ENCODE peak calls at places on chromosomes 13 and 19, in six cellular contexts. T, U, Z, R, Y and N are unnamed samples.

GRCh38 chr19:42306646-42307045 is 4.2 kb upstream of the PAFAH1B3 start:
- DNase-seq in T (peak), U (no peak), Z (no peak), R (no peak), Y (no peak), N (no peak)

GRCh38 chr13:78689011-78689410 is 30.1 kb upstream of the OBI1 start:
- DNase-seq in T (no peak), U (no peak), Z (no peak), R (peak), Y (no peak), N (no peak)

GRCh38 chr19:38661996-38662395 is 14.5 kb downstream of the ACTN4 start:
- DNase-seq in T (no peak), U (no peak), Z (no peak), R (no peak), Y (no peak), N (no peak)

GRCh38 chr19:34580055-34580336 is 97.0 kb downstream of the SCGB2B2 start:
- DNase-seq in T (no peak), U (no peak), Z (no peak), R (no peak), Y (no peak), N (no peak)

GRCh38 chr19:39070888-39071287 is 13.3 kb upstream of the ACP7 start:
- DNase-seq in T (no peak), U (no peak), Z (no peak), R (no peak), Y (no peak), N (no peak)

GRCh38 chr13:74067818-74068217 is 66.4 kb downstream of the KLF12 start:
- DNase-seq in T (no peak), U (no peak), Z (no peak), R (no peak), Y (no peak), N (no peak)

GRCh38 chr13:41613984-41614581 is 156.7 kb downstream of the RGCC start:
- DNase-seq in T (peak), U (peak), Z (no peak), R (no peak), Y (peak), N (no peak)

GRCh38 chr13:32838985-32839384 is 177.2 kb upstream of the KL start:
- DNase-seq in T (no peak), U (no peak), Z (no peak), R (no peak), Y (peak), N (no peak)

GRCh38 chr13:51277943-51278342 is 55.7 kb downstream of the FAM124A start:
- DNase-seq in T (no peak), U (no peak), Z (no peak), R (no peak), Y (no peak), N (no peak)

GRCh38 chr13:81377926-81378325 is 1037.0 kb upstream of the SPRY2 start:
- DNase-seq in T (no peak), U (no peak), Z (no peak), R (no peak), Y (no peak), N (no peak)

GRCh38 chr13:20901668-20902437 is 693 bp downstream of the XPO4 start:
- DNase-seq in T (peak), U (peak), Z (no peak), R (peak), Y (peak), N (peak)

GRCh38 chr19:12834976-12835757 is 788 bp upstream of the RTBDN start:
- DNase-seq in T (peak), U (no peak), Z (no peak), R (peak), Y (no peak), N (no peak)

GRCh38 chr13:23921451-23921888 is 24.2 kb upstream of the C1QTNF9B start:
- DNase-seq in T (no peak), U (no peak), Z (no peak), R (peak), Y (peak), N (no peak)